ENCODE peak calls at places on chromosome 6, in nine cellular contexts. A is dorsolateral prefrontal cortex; N is CD4-positive, alpha-beta memory T cell; T is SK-N-MC; G is lower lobe of right lung; M is CD8-positive, alpha-beta memory T cell; B is sigmoid colon; Q is Peyer's patch; I is mammary epithelial cell. H is an unnamed sample.

GRCh38 chr6:106976270-106976669 is 1.7 kb upstream of the CD24 start:
- DNase-seq in G (no peak), T (no peak), A (no peak), Q (no peak), I (no peak), N (no peak), M (no peak), B (no peak), H (no peak)

GRCh38 chr6:13733178-13733851 is 21.7 kb upstream of the RANBP9 start:
- DNase-seq in A (no peak), M (no peak), G (peak; percentile 55), N (no peak), B (peak; percentile 98), I (peak; percentile 68), T (no peak), Q (no peak), H (no peak)

GRCh38 chr6:165573671-165574070 is 89.4 kb downstream of the PDE10A start:
- DNase-seq in A (no peak), M (no peak), T (no peak), I (no peak), N (no peak), G (no peak), Q (no peak), B (peak; percentile 64), H (peak; percentile 25)

GRCh38 chr6:19547507-19547906 is 289.7 kb upstream of the ID4 start:
- DNase-seq in I (no peak), N (no peak), A (no peak), G (no peak), B (no peak), M (no peak), T (no peak), Q (no peak), H (no peak)

GRCh38 chr6:87848616-87849015 is 146.6 kb upstream of the AKIRIN2 start:
- DNase-seq in G (no peak), B (no peak), M (no peak), N (no peak), T (no peak), I (peak; percentile 3), A (no peak), Q (no peak), H (no peak)

GRCh38 chr6:57029213-57029612 is 17.3 kb upstream of the KIAA1586 start:
- DNase-seq in I (no peak), A (no peak), Q (no peak), T (no peak), B (no peak), G (no peak), M (no peak), N (no peak), H (no peak)

GRCh38 chr6:143092768-143093167 is 32.1 kb downstream of the AIG1 start:
- DNase-seq in G (no peak), N (no peak), B (no peak), M (no peak), T (no peak), I (no peak), A (no peak), Q (no peak), H (no peak)

GRCh38 chr6:17361013-17361412 is 32.4 kb upstream of the CAP2 start:
- DNase-seq in A (no peak), M (no peak), N (no peak), T (no peak), G (no peak), Q (no peak), B (no peak), I (no peak), H (no peak)

GRCh38 chr6:36545767-36546663 is 1.3 kb downstream of the STK38 start:
- DNase-seq in B (no peak), T (no peak), A (no peak), I (peak; percentile 21), G (no peak), M (no peak), N (peak; percentile 27), Q (peak; percentile 24), H (no peak)

GRCh38 chr6:26064619-26065257 is 22.5 kb upstream of the HFE start:
- DNase-seq in A (no peak), T (no peak), I (peak; percentile 41), G (no peak), M (no peak), N (peak; percentile 63), Q (no peak), B (no peak), H (no peak)

GRCh38 chr6:110042670-110043296 is 64.7 kb downstream of the GPR6 start:
- DNase-seq in T (no peak), N (no peak), G (no peak), A (no peak), Q (no peak), M (no peak), I (no peak), B (no peak), H (no peak)

GRCh38 chr6:6179858-6180257 is 140.6 kb downstream of the F13A1 start:
- DNase-seq in G (no peak), M (no peak), Q (no peak), A (no peak), B (no peak), I (no peak), N (no peak), T (no peak), H (no peak)

GRCh38 chr6:45650527-45651135 is 272.9 kb upstream of the SUPT3H start:
- DNase-seq in M (no peak), Q (no peak), I (peak; percentile 87), N (no peak), T (no peak), A (no peak), G (no peak), B (no peak), H (peak; percentile 20)

GRCh38 chr6:139698526-139699182 is 324.2 kb upstream of the CITED2 start:
- DNase-seq in A (no peak), B (peak; percentile 70), M (no peak), Q (no peak), T (no peak), N (no peak), G (no peak), I (no peak), H (no peak)

GRCh38 chr6:75524322-75524972 is 30.8 kb upstream of the FILIP1 start:
- DNase-seq in T (no peak), M (no peak), G (no peak), A (no peak), Q (no peak), I (no peak), N (no peak), B (no peak), H (peak; percentile 48)

GRCh38 chr6:116210750-116211425 is 43.0 kb downstream of the TSPYL4 start:
- DNase-seq in N (no peak), M (no peak), T (no peak), A (no peak), G (no peak), Q (no peak), I (peak; percentile 91), B (no peak), H (no peak)

GRCh38 chr6:124199226-124199625 is 395.6 kb downstream of the NKAIN2 start:
- DNase-seq in Q (no peak), I (no peak), M (no peak), G (no peak), B (no peak), T (no peak), A (no peak), N (no peak), H (no peak)

GRCh38 chr6:11201015-11201414 is 31.5 kb downstream of the NEDD9 start:
- DNase-seq in N (no peak), G (no peak), Q (no peak), T (no peak), I (no peak), B (no peak), A (no peak), M (no peak), H (no peak)

GRCh38 chr6:145882121-145882531 is 67.5 kb upstream of the FBXO30 start:
- DNase-seq in B (no peak), Q (no peak), T (no peak), I (no peak), N (no peak), G (no peak), M (no peak), A (no peak), H (no peak)

GRCh38 chr6:99611148-99611547 is 4.5 kb downstream of the PRDM13 start:
- DNase-seq in B (no peak), Q (no peak), G (no peak), A (no peak), N (no peak), T (no peak), I (no peak), M (no peak), H (no peak)

GRCh38 chr6:131682427-131682826 is 18.8 kb downstream of the OR2A4 start:
- DNase-seq in N (no peak), M (no peak), A (no peak), B (no peak), I (no peak), T (no peak), Q (no peak), G (no peak), H (no peak)

GRCh38 chr6:107957165-107957908 is 671 bp downstream of the SEC63 start:
- DNase-seq in M (peak; percentile 36), Q (peak; percentile 69), B (peak; percentile 76), G (peak; percentile 68), T (no peak), N (peak; percentile 65), A (peak; percentile 46), I (peak; percentile 61), H (no peak)

GRCh38 chr6:114934079-114934478 is 591.3 kb upstream of the HS3ST5 start:
- DNase-seq in M (no peak), G (no peak), T (no peak), N (no peak), A (no peak), Q (no peak), I (no peak), B (no peak), H (no peak)
- H3K4me3 ChIP-seq in M (no peak overlapping the region), G (no peak overlapping the region), T (no peak overlapping the region), N (no peak overlapping the region), A (no peak overlapping the region), Q (no peak overlapping the region), I (no peak overlapping the region), B (no peak overlapping the region), H (no peak overlapping the region)

DNA sequence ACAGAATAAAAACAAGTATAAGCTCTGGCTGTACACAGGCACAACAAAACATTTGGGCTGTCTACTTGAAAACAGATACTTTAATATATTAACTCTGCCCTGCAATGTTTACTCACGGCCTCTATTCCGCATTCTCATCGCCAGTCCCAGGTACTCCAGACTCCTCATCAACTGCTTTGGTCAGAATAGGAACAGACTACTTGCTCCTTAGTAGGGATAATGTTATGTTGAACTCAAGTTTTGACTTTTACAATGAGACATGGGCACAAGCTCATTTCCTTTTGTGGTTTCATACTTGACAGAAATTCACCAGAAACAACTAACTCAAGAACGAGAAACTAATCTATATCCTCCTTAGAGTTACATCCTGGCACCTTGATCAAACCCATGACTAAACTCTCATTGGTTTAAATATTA is 377.7 kb downstream of the ESR1 start:
- DNase-seq in N (peak; percentile 54), I (no peak), M (no peak), Q (no peak), T (no peak), G (no peak), A (no peak), B (no peak), H (no peak)
- H3K27ac ChIP-seq in N (peak overlapping the region; percentile 77), I (no peak overlapping the region), M (peak overlapping the region; percentile 80), Q (peak overlapping the region; percentile 73), T (no peak overlapping the region), G (peak overlapping the region; percentile 65), A (no peak overlapping the region), B (no peak overlapping the region), H (no peak overlapping the region)

GRCh38 chr6:149081281-149081680 is 236.2 kb upstream of the TAB2 start:
- DNase-seq in T (no peak), B (no peak), A (no peak), Q (no peak), M (no peak), G (no peak), N (no peak), I (no peak), H (no peak)
- H3K4me3 ChIP-seq in T (no peak overlapping the region), B (no peak overlapping the region), A (no peak overlapping the region), Q (no peak overlapping the region), M (no peak overlapping the region), G (no peak overlapping the region), N (no peak overlapping the region), I (no peak overlapping the region), H (no peak overlapping the region)

GRCh38 chr6:134683783-134684765 is 265.8 kb downstream of the ALDH8A1 start:
- DNase-seq in G (no peak), Q (no peak), B (no peak), M (no peak), T (peak; percentile 94), N (no peak), I (peak; percentile 53), A (no peak), H (no peak)
- H3K27ac ChIP-seq in G (no peak overlapping the region), Q (no peak overlapping the region), B (no peak overlapping the region), M (no peak overlapping the region), T (peak overlapping the region; percentile 20), N (no peak overlapping the region), I (no peak overlapping the region), A (no peak overlapping the region), H (no peak overlapping the region)

H was measured in Panc1.